ENCODE peak calls at places on chromosomes 4 and X, in ten cellular contexts. B, I, H, F, K, J, L, A, P and C are unnamed samples.

GRCh38 chr4:98556451-98556850 is 102.0 kb downstream of the TSPAN5 start:
- DNase-seq in B (no peak), I (no peak), H (no peak), F (no peak), K (no peak), J (no peak), L (no peak), A (no peak), P (no peak), C (no peak)

GRCh38 chrX:152641996-152642395 is 4.3 kb downstream of the GABRQ start:
- DNase-seq in B (peak), I (peak), H (no peak), F (no peak), K (no peak), J (peak), L (no peak), A (no peak), P (no peak), C (no peak)

GRCh38 chrX:139877710-139878414 is 55.0 kb downstream of the ATP11C start:
- DNase-seq in B (no peak), I (peak), H (no peak), F (no peak), K (no peak), J (no peak), L (no peak), A (no peak), P (no peak), C (no peak)

GRCh38 chrX:69120476-69120875 is 44.8 kb downstream of the PJA1 start:
- DNase-seq in B (no peak), I (no peak), H (no peak), F (no peak), K (no peak), J (no peak), L (no peak), A (no peak), P (no peak), C (no peak)

GRCh38 chrX:139933904-139934303 is 1.1 kb upstream of the ATP11C start:
- DNase-seq in B (no peak), I (no peak), H (no peak), F (no peak), K (no peak), J (no peak), L (no peak), A (no peak), P (no peak), C (no peak)

GRCh38 chr4:80156410-80156809 is 40.9 kb upstream of the PRDM8 start:
- DNase-seq in B (no peak), I (no peak), H (no peak), F (no peak), K (no peak), J (no peak), L (no peak), A (no peak), P (no peak), C (no peak)

GRCh38 chr4:8297141-8297601 is 27.6 kb downstream of the HTRA3 start:
- DNase-seq in B (no peak), I (no peak), H (no peak), F (no peak), K (no peak), J (peak), L (no peak), A (no peak), P (no peak), C (no peak)

GRCh38 chr4:145881991-145882390 is 56.6 kb downstream of the ZNF827 start:
- DNase-seq in B (no peak), I (no peak), H (no peak), F (no peak), K (no peak), J (no peak), L (no peak), A (no peak), P (no peak), C (no peak)

GRCh38 chr4:11904991-11905760 is 476.5 kb upstream of the HS3ST1 start:
- DNase-seq in B (no peak), I (no peak), H (no peak), F (no peak), K (no peak), J (no peak), L (no peak), A (no peak), P (no peak), C (no peak)

GRCh38 chr4:121977251-121978168 is 25.6 kb upstream of the TRPC3 start:
- DNase-seq in B (no peak), I (no peak), H (no peak), F (no peak), K (no peak), J (no peak), L (no peak), A (no peak), P (no peak), C (no peak)

GRCh38 chr4:102632236-102632635 is 128.5 kb downstream of the MANBA start:
- DNase-seq in B (no peak), I (no peak), H (no peak), F (no peak), K (no peak), J (no peak), L (no peak), A (no peak), P (no peak), C (no peak)

GRCh38 chrX:20527041-20527440 is 260.3 kb upstream of the RPS6KA3 start:
- DNase-seq in B (no peak), I (no peak), H (no peak), F (no peak), K (no peak), J (no peak), L (no peak), A (no peak), P (no peak), C (no peak)

GRCh38 chrX:84046403-84046984 is 141.5 kb downstream of the RPS6KA6 start:
- DNase-seq in B (peak), I (peak), H (peak), F (no peak), K (peak), J (peak), L (no peak), A (no peak), P (no peak), C (no peak)

GRCh38 chrX:97400492-97400891 is 516.8 kb downstream of the RPA4 start:
- DNase-seq in B (no peak), I (no peak), H (no peak), F (no peak), K (no peak), J (no peak), L (no peak), A (no peak), P (no peak), C (no peak)

GRCh38 chr4:155914782-155915181 is 11.3 kb downstream of the TDO2 start:
- DNase-seq in B (no peak), I (no peak), H (no peak), F (no peak), K (no peak), J (no peak), L (no peak), A (no peak), P (no peak), C (no peak)

GRCh38 chr4:125266901-125267601 is 47.7 kb upstream of the FAT4 start:
- DNase-seq in B (no peak), I (no peak), H (no peak), F (no peak), K (no peak), J (peak), L (no peak), A (no peak), P (no peak), C (no peak)